ENCODE peak calls at places on chromosome 18, in six cellular contexts. One of them, this sample, is unnamed.

GRCh38 chr18:79857082-79857661 is 59.4 kb downstream of the KCNG2 start:
- DNase-seq in IMR-90: peak
- DNase-seq in H9: no peak
- DNase-seq in trophoblast cell: no peak
- DNase-seq in mesenchymal stem cell: peak
- DNase-seq in H1: peak
- DNase-seq in this sample: no peak

GRCh38 chr18:3710712-3711269 is 260.8 kb downstream of the TGIF1 start:
- DNase-seq in H1: no peak
- DNase-seq in trophoblast cell: no peak
- DNase-seq in mesenchymal stem cell: no peak
- DNase-seq in IMR-90: no peak
- DNase-seq in H9: no peak
- DNase-seq in this sample: no peak

GRCh38 chr18:43982582-43982981 is 698.1 kb upstream of the SETBP1 start:
- DNase-seq in mesenchymal stem cell: no peak
- DNase-seq in H1: no peak
- DNase-seq in H9: no peak
- DNase-seq in trophoblast cell: no peak
- DNase-seq in IMR-90: no peak
- DNase-seq in this sample: no peak

GRCh38 chr18:25288340-25288955 is 63.5 kb downstream of the ZNF521 start:
- DNase-seq in H9: no peak
- DNase-seq in mesenchymal stem cell: no peak
- DNase-seq in H1: no peak
- DNase-seq in trophoblast cell: no peak
- DNase-seq in IMR-90: no peak
- DNase-seq in this sample: no peak

GRCh38 chr18:79513381-79514081 is 117.8 kb downstream of the NFATC1 start:
- DNase-seq in H1: no peak
- DNase-seq in IMR-90: no peak
- DNase-seq in H9: peak
- DNase-seq in trophoblast cell: no peak
- DNase-seq in mesenchymal stem cell: no peak
- DNase-seq in this sample: no peak

GRCh38 chr18:78984941-78985784 is 5.5 kb downstream of the SALL3 start:
- DNase-seq in trophoblast cell: no peak
- DNase-seq in H1: no peak
- DNase-seq in IMR-90: no peak
- DNase-seq in H9: peak
- DNase-seq in mesenchymal stem cell: no peak
- DNase-seq in this sample: no peak

GRCh38 chr18:48663096-48663930 is 124.5 kb downstream of the CTIF start:
- DNase-seq in IMR-90: no peak
- DNase-seq in H9: no peak
- DNase-seq in H1: no peak
- DNase-seq in trophoblast cell: no peak
- DNase-seq in mesenchymal stem cell: no peak
- DNase-seq in this sample: no peak

GRCh38 chr18:74897971-74898657 is 300.4 kb downstream of the ZNF407 start:
- DNase-seq in H1: no peak
- DNase-seq in H9: no peak
- DNase-seq in mesenchymal stem cell: peak
- DNase-seq in IMR-90: peak
- DNase-seq in trophoblast cell: no peak
- DNase-seq in this sample: no peak

GRCh38 chr18:44958450-44958849 is 277.8 kb downstream of the SETBP1 start:
- DNase-seq in H9: no peak
- DNase-seq in H1: no peak
- DNase-seq in mesenchymal stem cell: no peak
- DNase-seq in IMR-90: no peak
- DNase-seq in trophoblast cell: no peak
- DNase-seq in this sample: no peak

GRCh38 chr18:42517896-42518295 is 562.9 kb downstream of the PIK3C3 start:
- DNase-seq in H9: no peak
- DNase-seq in trophoblast cell: no peak
- DNase-seq in H1: no peak
- DNase-seq in IMR-90: no peak
- DNase-seq in mesenchymal stem cell: no peak
- DNase-seq in this sample: no peak

GRCh38 chr18:70623106-70623505 is 334.3 kb downstream of the SOCS6 start:
- DNase-seq in trophoblast cell: no peak
- DNase-seq in IMR-90: no peak
- DNase-seq in mesenchymal stem cell: no peak
- DNase-seq in H9: no peak
- DNase-seq in H1: no peak
- DNase-seq in this sample: no peak

GRCh38 chr18:37265382-37265781 is 300.2 kb downstream of the CELF4 start:
- DNase-seq in IMR-90: no peak
- DNase-seq in H1: no peak
- DNase-seq in trophoblast cell: no peak
- DNase-seq in mesenchymal stem cell: no peak
- DNase-seq in H9: no peak
- DNase-seq in this sample: no peak

GRCh38 chr18:57425096-57425495 is 10.1 kb upstream of the ONECUT2 start:
- DNase-seq in H9: no peak
- DNase-seq in IMR-90: no peak
- DNase-seq in trophoblast cell: no peak
- DNase-seq in mesenchymal stem cell: no peak
- DNase-seq in H1: no peak
- DNase-seq in this sample: no peak

GRCh38 chr18:7191736-7192135 is 39.2 kb upstream of the LRRC30 start:
- DNase-seq in trophoblast cell: no peak
- DNase-seq in mesenchymal stem cell: no peak
- DNase-seq in H9: no peak
- DNase-seq in H1: no peak
- DNase-seq in IMR-90: no peak
- DNase-seq in this sample: no peak

GRCh38 chr18:42137671-42138375 is 182.8 kb downstream of the PIK3C3 start:
- DNase-seq in trophoblast cell: no peak
- DNase-seq in H1: no peak
- DNase-seq in IMR-90: no peak
- DNase-seq in H9: no peak
- DNase-seq in mesenchymal stem cell: no peak
- DNase-seq in this sample: no peak

GRCh38 chr18:65938592-65939372 is 188.0 kb downstream of the CDH7 start:
- DNase-seq in H1: peak
- DNase-seq in IMR-90: no peak
- DNase-seq in trophoblast cell: no peak
- DNase-seq in mesenchymal stem cell: peak
- DNase-seq in H9: peak
- DNase-seq in this sample: no peak

GRCh38 chr18:44715841-44716240 is 35.2 kb downstream of the SETBP1 start:
- DNase-seq in IMR-90: no peak
- DNase-seq in trophoblast cell: no peak
- DNase-seq in H1: no peak
- DNase-seq in mesenchymal stem cell: no peak
- DNase-seq in H9: no peak
- DNase-seq in this sample: no peak

GRCh38 chr18:12307251-12307736 is 747 bp upstream of the TUBB6 start:
- DNase-seq in H9: no peak
- DNase-seq in trophoblast cell: peak
- DNase-seq in H1: no peak
- DNase-seq in IMR-90: peak
- DNase-seq in mesenchymal stem cell: peak
- DNase-seq in this sample: peak

GRCh38 chr18:42114310-42114943 is 159.4 kb downstream of the PIK3C3 start:
- DNase-seq in IMR-90: peak
- DNase-seq in trophoblast cell: peak
- DNase-seq in mesenchymal stem cell: peak
- DNase-seq in H9: peak
- DNase-seq in H1: peak
- DNase-seq in this sample: peak

GRCh38 chr18:74597662-74598349 is at the start of gene ZNF407:
- DNase-seq in mesenchymal stem cell: peak
- DNase-seq in trophoblast cell: peak
- DNase-seq in IMR-90: peak
- DNase-seq in H9: peak
- DNase-seq in H1: peak
- DNase-seq in this sample: peak

GRCh38 chr18:8031496-8031895 is 464.4 kb downstream of the PTPRM start:
- DNase-seq in H9: no peak
- DNase-seq in H1: no peak
- DNase-seq in mesenchymal stem cell: no peak
- DNase-seq in IMR-90: no peak
- DNase-seq in trophoblast cell: no peak
- DNase-seq in this sample: no peak

GRCh38 chr18:51278045-51278649 is 80.7 kb upstream of the MEX3C start:
- DNase-seq in trophoblast cell: peak
- DNase-seq in H1: peak
- DNase-seq in H9: peak
- DNase-seq in mesenchymal stem cell: peak
- DNase-seq in IMR-90: no peak
- DNase-seq in this sample: peak

GRCh38 chr18:55102958-55103456 is 143.7 kb upstream of the CCDC68 start:
- DNase-seq in IMR-90: no peak
- DNase-seq in H1: no peak
- DNase-seq in H9: no peak
- DNase-seq in trophoblast cell: no peak
- DNase-seq in mesenchymal stem cell: no peak
- DNase-seq in this sample: no peak

GRCh38 chr18:80233201-80233835 is 14.0 kb downstream of the PARD6G start:
- DNase-seq in trophoblast cell: no peak
- DNase-seq in H1: peak
- DNase-seq in H9: no peak
- DNase-seq in mesenchymal stem cell: no peak
- DNase-seq in IMR-90: no peak
- DNase-seq in this sample: no peak

GRCh38 chr18:12659904-12660605 is 2.1 kb upstream of the SPIRE1 start:
- DNase-seq in mesenchymal stem cell: peak
- DNase-seq in IMR-90: peak
- DNase-seq in H9: no peak
- DNase-seq in H1: no peak
- DNase-seq in trophoblast cell: peak
- DNase-seq in this sample: peak

DNA sequence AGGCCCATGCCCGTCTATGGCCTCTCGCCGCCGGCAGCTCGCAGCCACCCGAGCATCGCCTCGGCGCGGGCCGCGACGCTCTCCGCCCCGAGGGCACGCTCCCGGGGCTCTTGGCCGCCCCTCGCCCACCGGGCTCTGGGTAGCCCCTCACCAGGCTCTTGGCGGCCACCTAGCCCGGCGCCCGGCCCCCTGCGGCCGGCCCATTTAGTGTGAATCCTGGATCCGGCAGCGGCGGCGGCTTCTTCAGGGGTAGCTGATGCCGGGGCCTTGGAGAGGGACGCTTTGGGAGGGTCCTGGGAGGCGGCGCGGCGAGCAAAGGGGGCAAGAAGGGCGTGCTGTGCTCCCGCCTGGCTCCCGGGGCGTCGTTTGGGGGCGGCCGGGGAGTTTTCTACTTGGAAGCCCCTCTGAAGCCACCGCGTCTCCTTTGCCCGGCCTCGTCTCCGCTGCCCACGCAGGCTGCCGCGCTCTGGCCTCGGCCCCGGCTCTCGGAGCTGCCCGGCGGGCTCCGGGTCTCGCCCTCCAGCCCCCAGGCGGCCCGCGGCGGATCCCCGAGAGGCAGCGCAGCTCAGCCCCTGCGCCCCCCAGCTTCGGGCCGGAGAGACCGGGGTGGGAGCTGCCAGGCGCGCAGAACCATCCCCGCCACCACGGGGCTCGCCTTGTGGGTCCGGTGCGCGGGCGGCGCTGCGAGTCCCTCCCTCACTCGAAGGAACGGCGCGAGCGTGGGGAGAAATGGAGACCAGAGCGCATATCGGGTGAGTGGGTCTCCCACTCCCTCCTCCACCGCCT is 521 bp downstream of the PIEZO2 start:
- DNase-seq in trophoblast cell: no peak
- DNase-seq in H1: peak
- DNase-seq in H9: peak
- DNase-seq in IMR-90: no peak
- DNase-seq in mesenchymal stem cell: peak
- DNase-seq in this sample: peak
- H4K8ac ChIP-seq in trophoblast cell: no peak
- H4K8ac ChIP-seq in H1: peak
- H4K8ac ChIP-seq in H9: no peak
- H4K8ac ChIP-seq in IMR-90: no peak
- H4K8ac ChIP-seq in mesenchymal stem cell: peak
- H4K8ac ChIP-seq in this sample: peak

DNA sequence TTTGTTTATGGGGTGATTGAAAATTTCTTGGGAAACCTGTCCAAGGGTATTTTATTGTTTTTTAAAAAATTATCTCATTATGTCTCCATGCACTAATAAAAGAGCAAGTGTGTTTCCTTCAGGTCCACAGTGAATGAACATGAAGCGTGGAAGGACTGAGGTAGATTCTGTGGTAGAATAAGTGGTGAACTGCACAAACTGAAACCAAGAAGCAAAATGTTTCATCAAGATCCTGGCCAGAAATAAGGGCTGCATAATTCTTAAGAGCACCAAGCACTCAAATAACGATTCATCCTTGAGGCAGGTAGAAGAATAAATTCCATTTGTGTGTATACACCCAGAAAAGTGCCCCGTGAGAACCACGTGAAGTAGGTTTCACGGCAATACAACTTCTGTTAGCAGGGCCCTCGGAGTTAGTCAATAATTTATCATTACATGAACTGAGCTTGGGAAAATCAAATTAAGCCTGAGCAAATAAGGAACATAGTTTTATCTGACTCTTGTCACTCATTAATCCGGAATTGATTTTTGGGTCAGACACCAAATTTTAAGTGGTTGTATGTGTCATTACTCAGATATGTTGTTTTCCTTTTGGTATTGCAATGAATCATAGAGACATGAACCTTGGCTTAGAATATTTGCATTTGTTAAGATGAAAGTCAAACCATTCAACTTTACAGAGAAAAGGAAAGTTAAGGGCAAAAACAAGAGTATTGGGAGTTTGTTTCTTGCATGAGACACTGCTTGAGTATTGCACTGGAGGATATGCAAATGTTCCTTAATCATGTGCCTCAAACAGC is 472.5 kb upstream of the NETO1 start:
- DNase-seq in H1: no peak
- DNase-seq in trophoblast cell: no peak
- DNase-seq in IMR-90: peak
- DNase-seq in H9: no peak
- DNase-seq in mesenchymal stem cell: peak
- DNase-seq in this sample: no peak
- H3K14ac ChIP-seq in H1: no peak
- H3K14ac ChIP-seq in trophoblast cell: no peak
- H3K14ac ChIP-seq in IMR-90: no peak
- H3K14ac ChIP-seq in H9: no peak
- H3K14ac ChIP-seq in mesenchymal stem cell: no peak
- H3K14ac ChIP-seq in this sample: no peak

DNA sequence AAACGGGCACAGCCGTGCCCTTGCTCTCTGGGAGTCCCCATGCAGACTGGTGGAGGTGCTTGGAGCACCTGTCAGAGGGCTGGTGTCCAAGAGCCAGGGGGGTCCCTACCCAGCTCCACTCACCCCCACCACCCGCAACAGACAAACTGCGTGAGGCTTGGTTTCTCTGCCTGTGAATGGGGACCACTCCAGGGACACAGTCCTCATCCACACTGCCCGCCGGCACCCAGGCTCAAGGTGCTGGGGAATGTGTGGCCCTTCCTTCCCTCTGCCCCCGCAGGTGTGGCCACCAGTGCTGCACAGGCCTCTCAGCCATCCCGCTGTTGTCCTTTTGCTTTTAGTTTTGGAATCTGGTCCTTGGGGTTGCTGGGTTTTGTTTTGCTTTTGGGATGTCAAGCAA is 136.5 kb upstream of the ZNF236 start:
- DNase-seq in H1: no peak
- DNase-seq in H9: no peak
- DNase-seq in IMR-90: no peak
- DNase-seq in mesenchymal stem cell: no peak
- DNase-seq in trophoblast cell: no peak
- DNase-seq in this sample: no peak
- H4K91ac ChIP-seq in H1: no peak
- H4K91ac ChIP-seq in H9: no peak
- H4K91ac ChIP-seq in IMR-90: no peak
- H4K91ac ChIP-seq in mesenchymal stem cell: no peak
- H4K91ac ChIP-seq in trophoblast cell: no peak
- H4K91ac ChIP-seq in this sample: no peak

GRCh38 chr18:39653221-39653620 is 2087.6 kb upstream of the CELF4 start:
- DNase-seq in trophoblast cell: no peak
- DNase-seq in H9: no peak
- DNase-seq in mesenchymal stem cell: no peak
- DNase-seq in IMR-90: no peak
- DNase-seq in H1: no peak
- DNase-seq in this sample: no peak
- H4K8ac ChIP-seq in trophoblast cell: no peak
- H4K8ac ChIP-seq in H9: no peak
- H4K8ac ChIP-seq in mesenchymal stem cell: no peak
- H4K8ac ChIP-seq in IMR-90: no peak
- H4K8ac ChIP-seq in H1: no peak
- H4K8ac ChIP-seq in this sample: no peak

This sample was measured in neuronal stem cell.